ENCODE peak calls at places on chromosomes 6 and 20, in four cellular contexts. One of them, this sample, is unnamed.

GRCh38 chr20:6921717-6922386 is 154.4 kb downstream of the BMP2 start:
- DNase-seq in germinal center: no peak
- DNase-seq in hippocampal formation: no peak
- DNase-seq in sigmoid colon: no peak
- DNase-seq in this sample: no peak

GRCh38 chr20:22794200-22794599 is 209.8 kb upstream of the FOXA2 start:
- DNase-seq in hippocampal formation: no peak
- DNase-seq in sigmoid colon: no peak
- DNase-seq in germinal center: no peak
- DNase-seq in this sample: no peak

GRCh38 chr6:94680672-94681212 is 896.6 kb upstream of the MANEA start:
- DNase-seq in sigmoid colon: no peak
- DNase-seq in hippocampal formation: no peak
- DNase-seq in germinal center: no peak
- DNase-seq in this sample: no peak

GRCh38 chr20:46571418-46571817 is 21.0 kb upstream of the OCSTAMP start:
- DNase-seq in germinal center: no peak
- DNase-seq in sigmoid colon: peak; percentile 10
- DNase-seq in hippocampal formation: no peak
- DNase-seq in this sample: no peak

GRCh38 chr6:157033428-157034140 is 256.4 kb downstream of the ARID1B start:
- DNase-seq in sigmoid colon: no peak
- DNase-seq in hippocampal formation: no peak
- DNase-seq in germinal center: peak; percentile 23
- DNase-seq in this sample: no peak

GRCh38 chr6:121817141-121817540 is 381.7 kb downstream of the GJA1 start:
- DNase-seq in sigmoid colon: no peak
- DNase-seq in hippocampal formation: no peak
- DNase-seq in germinal center: no peak
- DNase-seq in this sample: no peak

GRCh38 chr6:170080828-170081368 is 210.0 kb downstream of the DLL1 start:
- DNase-seq in hippocampal formation: no peak
- DNase-seq in germinal center: no peak
- DNase-seq in sigmoid colon: no peak
- DNase-seq in this sample: peak; percentile 24

GRCh38 chr20:56932575-56933330 is 303.6 kb downstream of the TFAP2C start:
- DNase-seq in sigmoid colon: no peak
- DNase-seq in hippocampal formation: no peak
- DNase-seq in germinal center: no peak
- DNase-seq in this sample: no peak

GRCh38 chr6:170269151-170269872 is 21.6 kb downstream of the DLL1 start:
- DNase-seq in germinal center: no peak
- DNase-seq in sigmoid colon: no peak
- DNase-seq in hippocampal formation: no peak
- DNase-seq in this sample: no peak

GRCh38 chr6:45560421-45560820 is 182.7 kb upstream of the SUPT3H start:
- DNase-seq in germinal center: no peak
- DNase-seq in hippocampal formation: no peak
- DNase-seq in sigmoid colon: no peak
- DNase-seq in this sample: no peak

GRCh38 chr6:90413867-90414266 is 117.2 kb upstream of the BACH2 start:
- DNase-seq in germinal center: peak; percentile 84
- DNase-seq in sigmoid colon: no peak
- DNase-seq in hippocampal formation: peak; percentile 11
- DNase-seq in this sample: no peak

GRCh38 chr6:108592371-108593337 is 31.9 kb downstream of the FOXO3 start:
- DNase-seq in sigmoid colon: peak; percentile 81
- DNase-seq in germinal center: peak; percentile 14
- DNase-seq in hippocampal formation: no peak
- DNase-seq in this sample: no peak

GRCh38 chr6:152225231-152225934 is 411.8 kb downstream of the SYNE1 start:
- DNase-seq in sigmoid colon: no peak
- DNase-seq in germinal center: no peak
- DNase-seq in hippocampal formation: no peak
- DNase-seq in this sample: no peak

GRCh38 chr20:6829510-6830116 is 62.1 kb downstream of the BMP2 start:
- DNase-seq in hippocampal formation: no peak
- DNase-seq in sigmoid colon: no peak
- DNase-seq in germinal center: no peak
- DNase-seq in this sample: no peak

GRCh38 chr20:50861012-50861411 is 66.2 kb downstream of the BCAS4 start:
- DNase-seq in hippocampal formation: no peak
- DNase-seq in germinal center: no peak
- DNase-seq in sigmoid colon: no peak
- DNase-seq in this sample: no peak

GRCh38 chr6:111712398-111712797 is 106.7 kb upstream of the TRAF3IP2 start:
- DNase-seq in hippocampal formation: no peak
- DNase-seq in germinal center: no peak
- DNase-seq in sigmoid colon: no peak
- DNase-seq in this sample: no peak

GRCh38 chr20:45489083-45489531 is 19.6 kb downstream of the WFDC2 start:
- DNase-seq in hippocampal formation: no peak
- DNase-seq in germinal center: no peak
- DNase-seq in sigmoid colon: no peak
- DNase-seq in this sample: no peak

GRCh38 chr6:31898200-31899011 is 908 bp upstream of the EHMT2 start:
- DNase-seq in sigmoid colon: no peak
- DNase-seq in hippocampal formation: no peak
- DNase-seq in germinal center: peak; percentile 36
- DNase-seq in this sample: no peak

GRCh38 chr6:34350100-34350936 is 42.2 kb downstream of the NUDT3 start:
- DNase-seq in hippocampal formation: no peak
- DNase-seq in sigmoid colon: no peak
- DNase-seq in germinal center: no peak
- DNase-seq in this sample: no peak

GRCh38 chr6:160733045-160733646 is 31.1 kb downstream of the PLG start:
- DNase-seq in sigmoid colon: no peak
- DNase-seq in hippocampal formation: peak; percentile 5
- DNase-seq in germinal center: peak; percentile 49
- DNase-seq in this sample: peak; percentile 40

GRCh38 chr6:163745566-163746400 is 331.3 kb downstream of the QKI start:
- DNase-seq in germinal center: no peak
- DNase-seq in sigmoid colon: no peak
- DNase-seq in hippocampal formation: no peak
- DNase-seq in this sample: no peak

GRCh38 chr6:129597023-129597713 is 112.8 kb downstream of the ARHGAP18 start:
- DNase-seq in germinal center: no peak
- DNase-seq in hippocampal formation: no peak
- DNase-seq in sigmoid colon: no peak
- DNase-seq in this sample: no peak

GRCh38 chr6:8207869-8208191 is 105.5 kb upstream of the EEF1E1 start:
- DNase-seq in sigmoid colon: no peak
- DNase-seq in hippocampal formation: no peak
- DNase-seq in germinal center: no peak
- DNase-seq in this sample: no peak

GRCh38 chr6:143765422-143766184 is 77.5 kb upstream of the LTV1 start:
- DNase-seq in sigmoid colon: no peak
- DNase-seq in hippocampal formation: no peak
- DNase-seq in germinal center: no peak
- DNase-seq in this sample: no peak

GRCh38 chr6:12275084-12275483 is 15.1 kb upstream of the EDN1 start:
- DNase-seq in sigmoid colon: no peak
- DNase-seq in germinal center: no peak
- DNase-seq in hippocampal formation: no peak
- DNase-seq in this sample: no peak

GRCh38 chr20:50034567-50035170 is 51.9 kb downstream of the SNAI1 start:
- DNase-seq in sigmoid colon: peak; percentile 88
- DNase-seq in hippocampal formation: no peak
- DNase-seq in germinal center: no peak
- DNase-seq in this sample: no peak

GRCh38 chr20:50027611-50028105 is 44.9 kb downstream of the SNAI1 start:
- DNase-seq in sigmoid colon: peak; percentile 89
- DNase-seq in hippocampal formation: peak; percentile 44
- DNase-seq in germinal center: no peak
- DNase-seq in this sample: peak; percentile 74

GRCh38 chr20:3406481-3407425 is 716 bp downstream of the DNAAF9 start:
- DNase-seq in hippocampal formation: peak; percentile 70
- DNase-seq in germinal center: peak; percentile 8
- DNase-seq in sigmoid colon: peak; percentile 80
- DNase-seq in this sample: peak; percentile 70

This sample was measured in head of caudate nucleus.